ENCODE peak calls at places on chromosomes 16 and 17, in nine cellular contexts. C is activated naive CD4-positive, alpha-beta T cell; L is occipital lobe; N is psoas muscle; G is AML-193; X is activated gamma-delta T cell; A is Right ventricle myocardium superior; U is CD4-positive, CD25-positive, alpha-beta regulatory T cell; I is activated CD4-positive, alpha-beta T cell treated with anti-CD3 and anti-CD28 coated beads for 4 hours. Y is an unnamed sample.

GRCh38 chr17:82859431-82860403 is 19.9 kb upstream of the ZNF750 start:
- DNase-seq in I (peak; percentile 56), A (peak; percentile 69), C (peak; percentile 24), U (peak; percentile 85), N (peak; percentile 68), X (peak; percentile 33), G (peak; percentile 77), L (no peak), Y (no peak)

GRCh38 chr16:86901483-86901882 is 323.1 kb downstream of the FOXL1 start:
- DNase-seq in U (no peak), G (no peak), N (no peak), I (no peak), X (no peak), C (no peak), A (no peak), L (no peak), Y (no peak)

GRCh38 chr17:55601874-55602364 is 90.7 kb upstream of the SMIM36 start:
- DNase-seq in X (no peak), G (peak; percentile 58), I (no peak), U (peak; percentile 42), A (no peak), L (no peak), N (no peak), C (no peak), Y (no peak)

GRCh38 chr17:37309051-37309450 is 66.7 kb upstream of the C17orf78 start:
- DNase-seq in X (no peak), N (no peak), G (no peak), I (no peak), U (no peak), A (no peak), L (no peak), C (no peak), Y (no peak)

GRCh38 chr17:2181206-2181983 is 122.2 kb downstream of the SMG6 start:
- DNase-seq in C (no peak), L (peak; percentile 57), X (no peak), G (no peak), I (no peak), N (peak; percentile 68), U (no peak), A (peak; percentile 86), Y (no peak)

GRCh38 chr17:45228985-45229517 is 7.4 kb downstream of the FMNL1 start:
- DNase-seq in N (peak; percentile 95), I (peak; percentile 80), U (peak; percentile 83), L (no peak), C (peak; percentile 70), G (peak; percentile 99), A (peak; percentile 94), X (peak; percentile 76), Y (no peak)

GRCh38 chr17:75151893-75152292 is 2.4 kb downstream of the JPT1 start:
- DNase-seq in C (no peak), U (no peak), N (no peak), I (no peak), L (no peak), G (peak; percentile 33), X (no peak), A (no peak), Y (no peak)

GRCh38 chr17:38861399-38861843 is 7.9 kb upstream of the RPL23 start:
- DNase-seq in I (no peak), N (no peak), U (no peak), G (no peak), A (no peak), X (no peak), C (no peak), L (no peak), Y (no peak)

GRCh38 chr17:81432873-81433451 is 37.7 kb downstream of the BAHCC1 start:
- DNase-seq in X (no peak), A (peak; percentile 61), C (no peak), N (no peak), U (no peak), G (no peak), L (no peak), I (no peak), Y (no peak)

GRCh38 chr16:67104061-67104460 is 5.7 kb upstream of the PHAF1 start:
- DNase-seq in U (no peak), N (no peak), G (no peak), X (no peak), L (no peak), I (no peak), A (no peak), C (no peak), Y (no peak)

GRCh38 chr17:81413497-81414135 is 18.4 kb downstream of the BAHCC1 start:
- DNase-seq in U (no peak), N (no peak), C (no peak), A (no peak), L (no peak), X (no peak), G (no peak), I (no peak), Y (no peak)

GRCh38 chr16:30028438-30029093 is 2.5 kb downstream of the TLCD3B start:
- DNase-seq in N (no peak), L (no peak), C (no peak), I (no peak), A (no peak), U (no peak), G (no peak), X (no peak), Y (no peak)

GRCh38 chr17:8073627-8074485 is 13.7 kb downstream of the ALOX12B start:
- DNase-seq in I (peak; percentile 87), C (peak; percentile 70), A (peak; percentile 80), X (peak; percentile 63), L (no peak), N (peak; percentile 87), G (peak; percentile 24), U (peak; percentile 81), Y (peak; percentile 26)

GRCh38 chr17:45361976-45362375 is 45.2 kb upstream of the MAP3K14 start:
- DNase-seq in A (no peak), L (no peak), I (no peak), X (no peak), U (no peak), G (no peak), N (no peak), C (no peak), Y (no peak)

GRCh38 chr17:28896884-28897768 is at the start of gene FLOT2:
- DNase-seq in U (peak; percentile 67), C (peak; percentile 56), X (peak; percentile 46), L (peak; percentile 39), N (peak; percentile 77), G (peak; percentile 79), A (peak; percentile 78), I (peak; percentile 61), Y (peak; percentile 62)

GRCh38 chr16:19374402-19374801 is 43.3 kb upstream of the TMC5 start:
- DNase-seq in C (no peak), L (no peak), G (no peak), I (no peak), X (no peak), A (no peak), U (no peak), N (no peak), Y (no peak)

GRCh38 chr17:71118039-71118438 is 948.7 kb downstream of the KCNJ2 start:
- DNase-seq in I (no peak), L (no peak), X (no peak), G (no peak), N (no peak), U (no peak), A (no peak), C (no peak), Y (no peak)

GRCh38 chr16:2532494-2533141 is 1.4 kb upstream of the CEMP1 start:
- DNase-seq in U (peak; percentile 80), L (no peak), G (peak; percentile 24), I (no peak), N (peak; percentile 78), A (peak; percentile 69), X (peak; percentile 37), C (peak; percentile 56), Y (peak; percentile 4)

GRCh38 chr17:1365445-1366039 is 34.5 kb downstream of the YWHAE start:
- DNase-seq in U (peak; percentile 85), G (peak; percentile 55), A (no peak), N (no peak), L (peak; percentile 43), C (peak; percentile 16), I (peak; percentile 53), X (no peak), Y (peak; percentile 48)

GRCh38 chr17:34859652-34860051 is 101.6 kb downstream of the CCT6B start:
- DNase-seq in X (no peak), G (no peak), A (no peak), C (no peak), N (no peak), I (no peak), U (no peak), L (no peak), Y (no peak)

GRCh38 chr16:22397459-22397858 is 23.0 kb upstream of the CDR2 start:
- DNase-seq in X (no peak), U (no peak), I (no peak), C (no peak), L (no peak), G (no peak), N (no peak), A (no peak), Y (no peak)

GRCh38 chr16:2486645-2487516 is 12.0 kb downstream of the TBC1D24 start:
- DNase-seq in L (peak; percentile 55), N (peak; percentile 79), X (peak; percentile 40), C (peak; percentile 70), G (peak; percentile 73), A (peak; percentile 76), I (peak; percentile 76), U (peak; percentile 89), Y (no peak)

GRCh38 chr16:8996891-8997290 is 33.2 kb upstream of the USP7 start:
- DNase-seq in U (no peak), X (no peak), C (no peak), N (no peak), G (no peak), A (no peak), I (no peak), L (no peak), Y (no peak)

GRCh38 chr16:82183004-82183397 is 13.0 kb upstream of the MPHOSPH6 start:
- DNase-seq in U (no peak), N (no peak), I (no peak), A (no peak), G (peak; percentile 50), C (no peak), X (no peak), L (no peak), Y (no peak)